ENCODE peak calls at places on chromosomes 3 and 15, in seven cellular contexts. C is body of pancreas, U is Peyer's patch, L is lung, E is HL-60, W is HepG2, F is adrenal gland. D is an unnamed sample.

GRCh38 chr3:55405436-55405835 is 81.7 kb downstream of the WNT5A start:
- DNase-seq in E (no peak), C (no peak), W (no peak), F (no peak), U (no peak), L (no peak), D (peak)

GRCh38 chr15:42378011-42378410 is 18.7 kb downstream of the CAPN3 start:
- DNase-seq in W (no peak), C (no peak), E (no peak), U (no peak), F (no peak), L (no peak), D (no peak)

GRCh38 chr3:31534036-31534435 is 1.3 kb downstream of the STT3B start:
- DNase-seq in W (peak), U (no peak), C (no peak), L (no peak), E (peak), F (no peak), D (no peak)

GRCh38 chr3:133038089-133038730 is at the start of gene TMEM108:
- DNase-seq in C (peak), F (peak), U (peak), W (no peak), E (no peak), L (peak), D (no peak)

GRCh38 chr3:53712817-53713388 is 133.3 kb downstream of the CHDH start:
- DNase-seq in E (no peak), L (no peak), C (no peak), U (no peak), F (no peak), W (no peak), D (no peak)

GRCh38 chr3:120147072-120147871 is 53.0 kb upstream of the GSK3B start:
- DNase-seq in L (no peak), F (no peak), U (no peak), C (peak), E (peak), W (peak), D (no peak)

GRCh38 chr3:28050895-28051294 is 190.5 kb upstream of the CMC1 start:
- DNase-seq in C (no peak), F (no peak), L (no peak), E (peak), U (no peak), W (peak), D (no peak)

GRCh38 chr3:42263354-42264346 is 2.3 kb downstream of the CCK start:
- DNase-seq in C (no peak), U (no peak), L (no peak), E (peak), F (no peak), W (no peak), D (no peak)

GRCh38 chr15:65038838-65039237 is 6.3 kb upstream of the SLC51B start:
- DNase-seq in E (no peak), W (no peak), F (no peak), L (no peak), U (no peak), C (no peak), D (no peak)

GRCh38 chr3:184368804-184369183 is 7.3 kb downstream of the POLR2H start:
- DNase-seq in E (no peak), C (no peak), L (no peak), W (no peak), U (no peak), F (no peak), D (no peak)

GRCh38 chr3:186080849-186081438 is 27.9 kb downstream of the ETV5 start:
- DNase-seq in E (no peak), W (no peak), C (no peak), L (no peak), U (no peak), F (no peak), D (no peak)

GRCh38 chr3:123706871-123707270 is 122.0 kb upstream of the HACD2 start:
- DNase-seq in L (no peak), E (no peak), F (no peak), W (no peak), C (no peak), U (no peak), D (no peak)

GRCh38 chr3:161347726-161348125 is 23.6 kb downstream of the SPTSSB start:
- DNase-seq in E (no peak), L (no peak), W (no peak), C (no peak), F (no peak), U (no peak), D (no peak)

GRCh38 chr3:23203651-23204111 is 554 bp downstream of the UBE2E2 start:
- DNase-seq in W (no peak), U (no peak), E (peak), L (peak), C (peak), F (peak), D (peak)

GRCh38 chr3:46712191-46713047 is 5.2 kb downstream of the PRSS50 start:
- DNase-seq in U (peak), F (no peak), W (no peak), L (no peak), E (no peak), C (no peak), D (peak)

GRCh38 chr15:74870496-74871213 is 2.5 kb downstream of the SCAMP2 start:
- DNase-seq in U (no peak), F (no peak), W (no peak), L (no peak), E (no peak), C (no peak), D (no peak)

GRCh38 chr3:5330152-5330810 is 142.8 kb downstream of the EDEM1 start:
- DNase-seq in L (no peak), F (no peak), W (peak), C (no peak), U (no peak), E (no peak), D (no peak)

GRCh38 chr3:67616046-67616445 is 38.4 kb downstream of the SUCLG2 start:
- DNase-seq in F (no peak), C (no peak), E (no peak), L (no peak), W (no peak), U (no peak), D (no peak)

GRCh38 chr3:43559961-43560360 is 61.9 kb downstream of the ANO10 start:
- DNase-seq in C (no peak), W (no peak), E (no peak), F (no peak), U (no peak), L (no peak), D (no peak)

GRCh38 chr3:185815391-185816282 is 9.2 kb downstream of the IGF2BP2 start:
- DNase-seq in U (no peak), F (peak), W (no peak), E (no peak), L (no peak), C (no peak), D (no peak)

GRCh38 chr3:66475386-66476020 is 25.3 kb downstream of the LRIG1 start:
- DNase-seq in F (no peak), E (no peak), C (no peak), U (no peak), L (no peak), W (peak), D (no peak)

GRCh38 chr15:72685301-72685924 is 569 bp downstream of the HIGD2B start:
- DNase-seq in C (no peak), F (no peak), E (peak), U (no peak), W (peak), L (no peak), D (no peak)

GRCh38 chr3:69149586-69149985 is 27.2 kb upstream of the LMOD3 start:
- DNase-seq in W (no peak), L (no peak), F (no peak), U (no peak), E (no peak), C (no peak), D (no peak)

GRCh38 chr15:25173241-25174028 is 218.6 kb downstream of the SNRPN start:
- DNase-seq in F (peak), E (no peak), L (peak), W (no peak), U (peak), C (peak), D (peak)

GRCh38 chr3:42148086-42148842 is 57.1 kb downstream of the TRAK1 start:
- DNase-seq in L (no peak), U (no peak), W (no peak), F (no peak), E (no peak), C (no peak), D (no peak)

GRCh38 chr3:67654832-67655152 is 380 bp upstream of the SUCLG2 start:
- DNase-seq in L (no peak), W (no peak), C (no peak), U (no peak), E (no peak), F (no peak), D (no peak)

GRCh38 chr3:184525337-184526157 is 36.0 kb upstream of the EPHB3 start:
- DNase-seq in U (no peak), E (no peak), C (peak), F (no peak), W (no peak), L (no peak), D (no peak)

GRCh38 chr3:164418426-164418825 is 659.9 kb downstream of the SI start:
- DNase-seq in E (no peak), F (no peak), W (no peak), C (no peak), U (no peak), L (no peak), D (no peak)

GRCh38 chr3:140545756-140546155 is 132.1 kb upstream of the TRIM42 start:
- DNase-seq in E (no peak), C (no peak), F (no peak), U (no peak), L (no peak), W (no peak), D (no peak)

GRCh38 chr3:158679547-158680000 is 7.1 kb upstream of the LXN start:
- DNase-seq in U (no peak), W (no peak), F (no peak), C (no peak), L (no peak), E (no peak), D (no peak)

GRCh38 chr15:78093242-78094020 is 1.1 kb downstream of the SH2D7 start:
- DNase-seq in L (no peak), E (no peak), U (peak), F (no peak), C (no peak), W (no peak), D (no peak)

GRCh38 chr3:69144631-69145244 is 22.3 kb upstream of the LMOD3 start:
- DNase-seq in U (no peak), F (no peak), W (no peak), L (no peak), C (no peak), E (peak), D (no peak)

GRCh38 chr15:25810631-25811077 is 52.5 kb downstream of the ATP10A start:
- DNase-seq in E (no peak), C (no peak), L (no peak), U (no peak), W (no peak), F (no peak), D (no peak)

GRCh38 chr3:124886168-124887051 is 755 bp downstream of the ITGB5 start:
- DNase-seq in W (peak), E (no peak), L (peak), C (peak), F (peak), U (peak), D (peak)

GRCh38 chr15:57288926-57289650 is 87.2 kb upstream of the CGNL1 start:
- DNase-seq in E (peak), L (no peak), U (no peak), C (no peak), W (no peak), F (no peak), D (no peak)

GRCh38 chr15:78540135-78540954 is at the start of gene PSMA4:
- DNase-seq in E (peak), C (peak), W (peak), U (peak), L (peak), F (peak), D (peak)

GRCh38 chr3:15246186-15246585 is 40.1 kb downstream of the CAPN7 start:
- DNase-seq in L (no peak), E (no peak), U (no peak), W (no peak), C (no peak), F (no peak), D (no peak)

GRCh38 chr3:15243822-15244482 is 37.9 kb downstream of the CAPN7 start:
- DNase-seq in C (no peak), W (no peak), U (no peak), E (no peak), L (no peak), F (no peak), D (no peak)

DNA sequence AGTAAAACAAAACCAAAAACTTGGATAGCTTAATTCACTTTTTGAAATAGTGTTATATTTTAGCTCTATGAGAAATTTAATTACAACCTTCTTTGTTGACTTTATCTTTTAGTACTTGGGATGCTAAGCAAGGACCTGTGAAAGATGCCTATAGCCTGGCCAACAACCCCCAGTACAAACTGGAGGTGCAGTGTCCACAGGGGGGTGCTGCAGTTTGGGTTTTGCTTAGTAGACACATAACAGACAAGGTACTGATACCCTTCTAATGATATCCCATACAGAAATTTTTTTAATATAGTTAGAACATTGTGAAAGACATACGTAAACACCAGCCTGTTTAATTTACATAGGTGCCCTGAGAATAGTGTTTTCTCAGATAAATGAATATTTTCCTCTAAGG is 35.3 kb downstream of the CAPN7 start:
- DNase-seq in L (no peak), C (no peak), W (no peak), E (peak), F (peak), U (no peak), D (peak)
- TF ChIP-seq CTCF in L (no peak), C (no peak), W (peak), E (no peak), F (peak), U (peak), D (no peak)

GRCh38 chr3:98550833-98551232 is 19.1 kb downstream of the GPR15 start:
- DNase-seq in W (no peak), E (no peak), U (no peak), F (no peak), L (no peak), C (no peak), D (no peak)
- H3K27ac ChIP-seq in W (no peak), E (no peak), U (no peak), F (no peak), L (no peak), C (no peak), D (no peak)

DNA sequence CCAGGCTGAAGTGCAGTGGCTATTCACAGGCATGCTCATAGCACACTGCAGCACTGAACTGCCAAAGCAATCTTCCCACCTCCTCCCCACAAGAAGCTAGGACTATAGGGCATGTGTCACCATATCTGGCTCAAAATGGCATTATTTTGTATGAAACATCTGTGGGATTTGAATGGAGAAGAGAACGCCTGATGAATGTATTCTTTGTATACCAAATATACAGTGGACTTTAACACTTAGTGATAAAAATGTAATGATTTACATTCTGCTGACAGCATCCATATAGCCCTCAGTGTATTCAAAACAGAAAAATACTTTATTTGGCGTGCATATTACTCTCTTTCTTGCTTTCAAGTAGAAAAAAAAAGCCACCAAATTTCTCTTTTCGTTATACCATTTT is 257.8 kb downstream of the FOXP1 start:
- DNase-seq in L (no peak), F (no peak), W (peak), C (no peak), U (no peak), E (no peak), D (no peak)
- TF ChIP-seq CTCF in L (no peak), F (no peak), W (no peak), C (no peak), U (no peak), E (no peak), D (no peak)

DNA sequence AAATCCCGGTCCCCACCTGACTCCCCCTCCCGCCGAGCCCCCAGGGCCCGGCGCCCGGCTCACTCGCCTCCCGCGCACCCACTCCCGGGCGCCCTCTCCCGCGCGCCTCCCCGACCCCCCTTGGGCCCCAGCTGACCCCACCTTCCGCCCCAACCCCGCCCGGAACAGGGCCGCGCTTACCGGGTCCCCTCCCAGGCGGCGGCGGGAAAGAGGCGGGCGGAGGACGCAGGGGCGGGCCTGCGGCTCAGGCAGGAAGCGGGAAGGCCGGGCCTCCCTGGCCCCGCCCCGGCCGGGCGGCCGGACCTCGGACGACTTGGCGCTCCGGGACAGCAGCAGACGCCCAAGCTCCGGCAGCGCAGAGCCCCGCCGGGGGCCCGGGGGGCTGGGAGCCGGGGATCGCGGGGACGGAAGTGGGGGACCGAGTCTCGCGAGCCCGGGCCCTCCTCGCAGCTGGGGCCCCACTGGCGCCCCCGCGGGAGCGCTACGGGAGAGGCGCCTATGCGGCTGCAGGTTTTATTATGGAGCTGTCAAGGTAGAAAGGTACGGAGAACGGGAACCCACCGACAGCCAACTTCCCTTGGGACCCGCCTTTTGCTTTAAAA is at the start of gene SLC41A3:
- DNase-seq in E (peak), W (peak), C (peak), U (peak), F (peak), L (peak), D (peak)
- H3K27ac ChIP-seq in E (peak), W (peak), C (peak), U (peak), F (peak), L (peak), D (peak)

GRCh38 chr3:139043554-139044365 is 932 bp downstream of the PRR23C start:
- DNase-seq in U (no peak), L (no peak), C (no peak), W (no peak), F (no peak), E (no peak), D (no peak)

GRCh38 chr3:139044366-139045210 is at the start of gene PRR23C:
- DNase-seq in E (no peak), F (no peak), U (no peak), W (no peak), L (no peak), C (no peak), D (no peak)
- TF ChIP-seq CTCF in E (no peak), F (no peak), U (no peak), W (no peak), L (no peak), C (no peak), D (no peak)

GRCh38 chr15:101217446-101217845 is 34.4 kb downstream of the CHSY1 start:
- DNase-seq in E (no peak), L (no peak), F (no peak), W (peak), C (no peak), U (no peak), D (no peak)
- H3K27ac ChIP-seq in E (peak), L (no peak), F (peak), W (no peak), C (no peak), U (no peak), D (no peak)

DNA sequence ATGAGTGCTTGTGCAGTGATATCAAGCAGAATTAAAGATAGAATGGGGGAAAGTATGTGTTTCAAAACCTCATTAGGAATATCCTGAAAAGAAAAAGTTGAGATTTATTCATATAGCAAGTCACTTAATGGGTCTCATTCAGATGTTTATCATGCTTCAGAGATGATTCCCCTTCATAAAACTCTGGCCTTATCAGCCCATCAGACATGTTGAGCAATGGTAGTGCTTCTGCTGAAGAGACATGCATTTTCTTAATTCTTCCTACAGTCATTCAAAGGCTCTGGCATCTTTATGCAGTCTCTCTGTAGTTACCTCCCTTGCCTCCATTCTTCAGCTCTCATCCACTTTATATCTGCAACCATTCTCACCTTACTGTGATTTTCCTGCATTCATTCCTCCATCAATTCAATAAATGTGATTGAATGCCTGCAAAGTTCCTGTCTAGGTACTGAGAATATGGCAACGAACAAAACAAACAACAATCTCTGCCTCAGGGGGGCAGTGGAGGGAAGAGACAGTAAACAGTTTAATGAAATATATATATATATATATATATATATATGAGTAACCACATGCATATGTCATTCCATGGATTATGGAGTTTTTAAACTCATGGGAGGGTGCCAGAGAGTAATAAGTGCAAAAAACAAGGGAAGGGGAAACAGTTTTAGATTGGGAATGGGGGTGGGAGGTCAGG is 138.5 kb downstream of the NECTIN3 start:
- DNase-seq in E (no peak), F (no peak), U (no peak), W (no peak), L (no peak), C (no peak), D (no peak)
- TF ChIP-seq CTCF in E (no peak), F (no peak), U (no peak), W (no peak), L (no peak), C (no peak), D (no peak)

GRCh38 chr3:100160516-100160915 is 46.2 kb upstream of the FILIP1L start:
- DNase-seq in U (no peak), C (no peak), F (no peak), L (no peak), E (no peak), W (no peak), D (no peak)
- H3K27ac ChIP-seq in U (no peak), C (no peak), F (peak), L (no peak), E (no peak), W (no peak), D (peak)

GRCh38 chr3:108820586-108820985 is 2.0 kb upstream of the TRAT1 start:
- DNase-seq in F (no peak), E (no peak), W (no peak), C (no peak), U (no peak), L (no peak), D (no peak)

GRCh38 chr3:108822167-108822897 is at the start of gene TRAT1:
- DNase-seq in W (no peak), E (no peak), U (no peak), L (no peak), F (no peak), C (no peak), D (no peak)

GRCh38 chr3:108818404-108818803 is 4.2 kb upstream of the TRAT1 start:
- DNase-seq in E (peak), W (peak), F (no peak), L (no peak), U (no peak), C (peak), D (no peak)
- TF ChIP-seq CTCF in E (no peak), W (peak), F (no peak), L (no peak), U (peak), C (peak), D (no peak)